ENCODE peak calls at places on chromosomes 6 and 20, in six cellular contexts. W, N, G, R, S and M are unnamed samples.

GRCh38 chr6:138465007-138465645 is 34.2 kb downstream of the NHSL1 start:
- DNase-seq in G (no peak), W (no peak), N (no peak), S (no peak), R (peak), M (no peak)

GRCh38 chr20:43243672-43244269 is 54.1 kb upstream of the PTPRT start:
- DNase-seq in R (no peak), S (no peak), G (no peak), W (no peak), N (peak), M (no peak)

GRCh38 chr6:134739299-134740090 is 210.4 kb downstream of the ALDH8A1 start:
- DNase-seq in S (no peak), G (no peak), W (no peak), N (no peak), R (no peak), M (no peak)

GRCh38 chr6:22367331-22367730 is 70.5 kb upstream of the PRL start:
- DNase-seq in S (no peak), G (no peak), W (no peak), R (no peak), N (no peak), M (no peak)

GRCh38 chr6:156820089-156820798 is 43.1 kb downstream of the ARID1B start:
- DNase-seq in W (no peak), N (no peak), G (no peak), S (no peak), R (no peak), M (no peak)

GRCh38 chr20:4571759-4572531 is 149.8 kb upstream of the PRND start:
- DNase-seq in S (no peak), W (no peak), G (no peak), N (no peak), R (no peak), M (no peak)

GRCh38 chr6:53718597-53719460 is 53.3 kb upstream of the KLHL31 start:
- DNase-seq in S (peak), G (peak), N (no peak), W (peak), R (peak), M (peak)

GRCh38 chr6:170075659-170076223 is 215.1 kb downstream of the DLL1 start:
- DNase-seq in G (no peak), R (no peak), W (no peak), N (peak), S (no peak), M (no peak)

GRCh38 chr6:112360498-112360897 is 13.4 kb downstream of the RFPL4B start:
- DNase-seq in N (no peak), W (no peak), S (no peak), R (no peak), G (no peak), M (no peak)

GRCh38 chr20:15171016-15171415 is 833.6 kb upstream of the FLRT3 start:
- DNase-seq in G (no peak), N (no peak), S (no peak), W (no peak), R (no peak), M (no peak)

GRCh38 chr20:59673998-59674445 is 69.7 kb downstream of the PHACTR3 start:
- DNase-seq in S (no peak), W (no peak), R (no peak), G (no peak), N (no peak), M (no peak)

GRCh38 chr6:164108869-164109769 is 694.6 kb downstream of the QKI start:
- DNase-seq in R (no peak), N (no peak), W (no peak), G (no peak), S (no peak), M (no peak)

GRCh38 chr6:164396071-164397047 is 913.0 kb downstream of the C6orf118 start:
- DNase-seq in W (no peak), R (no peak), S (no peak), G (no peak), N (no peak), M (no peak)

GRCh38 chr6:69863766-69864165 is 2.6 kb upstream of the COL19A1 start:
- DNase-seq in G (no peak), R (no peak), N (no peak), W (no peak), S (no peak), M (no peak)

GRCh38 chr6:30154709-30155521 is 6.1 kb downstream of the TRIM10 start:
- DNase-seq in S (no peak), G (no peak), N (no peak), W (no peak), R (peak), M (no peak)

GRCh38 chr20:36645998-36646397 is at the start of gene SLA2:
- DNase-seq in S (no peak), N (no peak), R (no peak), G (peak), W (no peak), M (peak)

GRCh38 chr6:3742426-3743344 is 8.8 kb downstream of the PXDC1 start:
- DNase-seq in S (peak), W (no peak), G (peak), R (peak), N (peak), M (peak)

GRCh38 chr6:11174245-11174616 is 58.2 kb downstream of the NEDD9 start:
- DNase-seq in G (no peak), R (no peak), W (no peak), N (no peak), S (no peak), M (no peak)

GRCh38 chr6:52534966-52535390 is 41.9 kb downstream of the TRAM2 start:
- DNase-seq in R (no peak), S (no peak), N (no peak), W (peak), G (no peak), M (no peak)

GRCh38 chr6:138576303-138576702 is 77.0 kb upstream of the NHSL1 start:
- DNase-seq in W (no peak), S (no peak), N (no peak), G (no peak), R (no peak), M (no peak)

GRCh38 chr6:21616005-21616404 is 22.5 kb downstream of the SOX4 start:
- DNase-seq in N (no peak), R (no peak), G (no peak), W (no peak), S (no peak), M (no peak)

GRCh38 chr20:6956574-6956973 is 189.1 kb downstream of the BMP2 start:
- DNase-seq in W (no peak), N (no peak), G (no peak), S (no peak), R (no peak), M (no peak)

GRCh38 chr6:56370591-56371198 is 123.3 kb upstream of the COL21A1 start:
- DNase-seq in R (peak), G (no peak), N (no peak), W (peak), S (no peak), M (no peak)

GRCh38 chr6:96276326-96276725 is 245.3 kb upstream of the UFL1 start:
- DNase-seq in N (no peak), G (no peak), R (no peak), W (no peak), S (no peak), M (no peak)

GRCh38 chr6:116406678-116407345 is 36.1 kb downstream of the DSE start:
- DNase-seq in S (no peak), G (no peak), W (no peak), R (no peak), N (no peak), M (no peak)

GRCh38 chr6:143733500-143733899 is 55.7 kb downstream of the PHACTR2 start:
- DNase-seq in S (no peak), N (no peak), G (no peak), W (no peak), R (no peak), M (no peak)
- TF ChIP-seq TAF1 in S (no peak), N (no peak), G (no peak), W (no peak), R (no peak), M (no peak)

GRCh38 chr6:37059344-37060194 is 54.1 kb downstream of the FGD2 start:
- DNase-seq in W (no peak), N (peak), R (peak), S (peak), G (no peak), M (no peak)
- TF ChIP-seq POLR2A in W (no peak), N (no peak), R (peak), S (peak), G (no peak), M (no peak)

GRCh38 chr20:52996130-52996529 is 24.0 kb downstream of the TSHZ2 start:
- DNase-seq in R (no peak), S (no peak), W (no peak), N (no peak), G (no peak), M (no peak)

GRCh38 chr20:52993091-52993490 is 20.9 kb downstream of the TSHZ2 start:
- DNase-seq in S (no peak), G (no peak), R (no peak), N (no peak), W (no peak), M (no peak)

GRCh38 chr20:52994184-52994970 is 22.2 kb downstream of the TSHZ2 start:
- DNase-seq in W (no peak), S (no peak), G (no peak), N (no peak), R (no peak), M (no peak)

GRCh38 chr20:52991783-52992182 is 19.6 kb downstream of the TSHZ2 start:
- DNase-seq in W (no peak), S (no peak), G (no peak), R (no peak), N (no peak), M (no peak)

GRCh38 chr20:52992632-52993031 is 20.5 kb downstream of the TSHZ2 start:
- DNase-seq in R (no peak), W (no peak), S (no peak), N (no peak), G (no peak), M (no peak)
- TF ChIP-seq TAF1 in R (no peak), W (no peak), S (no peak), N (no peak), G (no peak), M (no peak)

GRCh38 chr6:159761873-159762680 is at the start of gene ACAT2:
- DNase-seq in G (peak), R (peak), N (peak), S (peak), W (peak), M (peak)
- TF ChIP-seq POLR2A in G (peak), R (peak), N (peak), S (peak), W (peak), M (peak)